ENCODE peak calls at places on chromosomes 16 and 17, in seven cellular contexts. T is fibroblast of villous mesenchyme, M is AG10803, N is IMR-90, Q is glutamatergic neuron, J is nephron progenitor cell, O is A549. Z is an unnamed sample.

GRCh38 chr16:23902223-23903000 is 66.6 kb downstream of the PRKCB start:
- DNase-seq in J (no peak), T (no peak), N (no peak), O (no peak), Q (no peak), M (no peak), Z (no peak)

GRCh38 chr17:79835470-79835899 is 3.8 kb downstream of the CBX4 start:
- DNase-seq in T (no peak), Q (peak), M (no peak), J (peak), O (no peak), N (no peak), Z (no peak)

GRCh38 chr17:58233547-58233946 is 4.8 kb upstream of the LPO start:
- DNase-seq in T (no peak), O (no peak), J (no peak), Q (no peak), M (no peak), N (no peak), Z (no peak)

GRCh38 chr16:30068750-30069574 is 3.4 kb downstream of the ALDOA start:
- DNase-seq in N (no peak), M (no peak), Q (peak), O (peak), T (peak), J (no peak), Z (no peak)

GRCh38 chr17:34683390-34683789 is 104.0 kb downstream of the TMEM132E start:
- DNase-seq in J (no peak), M (no peak), T (no peak), N (no peak), O (no peak), Q (no peak), Z (no peak)

GRCh38 chr16:16124438-16124837 is 98.9 kb downstream of the ABCC6 start:
- DNase-seq in T (no peak), Q (no peak), J (no peak), M (no peak), N (no peak), O (no peak), Z (no peak)

GRCh38 chr17:78923660-78924453 is 1.3 kb downstream of the TIMP2 start:
- DNase-seq in O (peak), Q (no peak), T (no peak), J (no peak), M (no peak), N (no peak), Z (no peak)

GRCh38 chr16:87463722-87464690 is 28.8 kb downstream of the ZCCHC14 start:
- DNase-seq in Q (no peak), T (no peak), N (peak), M (peak), J (no peak), O (no peak), Z (no peak)

GRCh38 chr17:76714822-76715461 is 4.2 kb upstream of the MXRA7 start:
- DNase-seq in Q (peak), O (peak), J (peak), T (peak), M (peak), N (peak), Z (no peak)

GRCh38 chr16:7185689-7186088 is 147.0 kb upstream of the RBFOX1 start:
- DNase-seq in N (no peak), Q (no peak), M (no peak), O (peak), T (no peak), J (no peak), Z (no peak)

GRCh38 chr17:47266782-47267181 is 13.2 kb downstream of the ITGB3 start:
- DNase-seq in T (peak), O (no peak), Q (no peak), J (no peak), N (peak), M (no peak), Z (no peak)

GRCh38 chr17:10429416-10430045 is 7.8 kb upstream of the MYH8 start:
- DNase-seq in N (peak), J (no peak), M (peak), T (peak), O (no peak), Q (no peak), Z (no peak)

GRCh38 chr16:66081967-66082366 is 284.5 kb upstream of the CDH5 start:
- DNase-seq in J (no peak), Q (no peak), T (no peak), O (peak), M (peak), N (peak), Z (no peak)

GRCh38 chr16:24138024-24138423 is 118.1 kb upstream of the CACNG3 start:
- DNase-seq in N (no peak), M (no peak), O (no peak), Q (no peak), J (no peak), T (no peak), Z (no peak)

GRCh38 chr17:81576621-81577277 is 24.6 kb upstream of the FAAP100 start:
- DNase-seq in O (peak), T (peak), N (peak), J (no peak), Q (no peak), M (peak), Z (no peak)

GRCh38 chr17:35046740-35047283 is 16.7 kb downstream of the RFFL start:
- DNase-seq in J (no peak), M (peak), Q (no peak), T (no peak), O (no peak), N (peak), Z (peak)

GRCh38 chr17:70313031-70313430 is 143.7 kb downstream of the KCNJ2 start:
- DNase-seq in Q (no peak), J (no peak), T (no peak), O (no peak), M (peak), N (peak), Z (no peak)

GRCh38 chr16:15583526-15583925 is 59.4 kb downstream of the MARF1 start:
- DNase-seq in T (no peak), J (no peak), M (no peak), O (no peak), N (no peak), Q (no peak), Z (no peak)

GRCh38 chr17:43383826-43384475 is 14.8 kb upstream of the ARL4D start:
- DNase-seq in Q (no peak), O (no peak), M (no peak), N (no peak), J (no peak), T (no peak), Z (no peak)

GRCh38 chr17:65455972-65456343 is 105.5 kb downstream of the AXIN2 start:
- DNase-seq in T (peak), Q (no peak), O (peak), J (peak), N (peak), M (peak), Z (no peak)
- TF ChIP-seq CTCF in T (peak), Q (no peak), O (peak), J (peak), N (peak), M (peak), Z (peak)

GRCh38 chr16:78396046-78396445 is 296.6 kb downstream of the WWOX start:
- DNase-seq in J (no peak), Q (no peak), N (no peak), O (peak), M (no peak), T (no peak), Z (no peak)
- TF ChIP-seq CTCF in J (peak), Q (peak), N (no peak), O (no peak), M (no peak), T (peak), Z (peak)

DNA sequence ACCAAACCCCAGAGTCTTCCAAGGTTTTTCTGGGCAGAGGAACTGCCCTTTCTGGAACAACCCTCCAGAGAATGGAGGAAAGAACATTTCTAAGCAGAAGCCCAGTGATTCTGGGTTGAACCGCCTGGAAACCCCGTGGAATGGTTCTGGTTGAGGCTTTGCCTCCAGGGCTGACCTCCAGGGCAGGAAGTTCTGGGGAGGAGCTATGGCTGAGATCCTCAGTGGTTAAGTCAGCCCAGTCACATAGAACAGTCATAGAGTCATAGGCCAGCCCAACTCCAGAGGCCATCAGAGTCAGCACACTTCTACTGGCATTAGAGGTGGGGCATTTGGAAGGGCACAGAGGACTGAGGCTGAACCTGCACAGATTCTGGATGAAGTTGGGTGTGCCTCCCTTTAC is 65.9 kb downstream of the SPACA3 start:
- DNase-seq in N (no peak), M (no peak), T (no peak), J (no peak), O (no peak), Q (no peak), Z (no peak)
- TF ChIP-seq CTCF in N (no peak), M (no peak), T (no peak), J (no peak), O (no peak), Q (no peak), Z (no peak)

GRCh38 chr16:55570159-55570558 is 3.7 kb downstream of the CAPNS2 start:
- DNase-seq in N (no peak), Q (no peak), T (no peak), O (no peak), M (no peak), J (no peak), Z (no peak)
- TF ChIP-seq CTCF in N (no peak), Q (no peak), T (no peak), O (no peak), M (no peak), J (no peak), Z (no peak)

DNA sequence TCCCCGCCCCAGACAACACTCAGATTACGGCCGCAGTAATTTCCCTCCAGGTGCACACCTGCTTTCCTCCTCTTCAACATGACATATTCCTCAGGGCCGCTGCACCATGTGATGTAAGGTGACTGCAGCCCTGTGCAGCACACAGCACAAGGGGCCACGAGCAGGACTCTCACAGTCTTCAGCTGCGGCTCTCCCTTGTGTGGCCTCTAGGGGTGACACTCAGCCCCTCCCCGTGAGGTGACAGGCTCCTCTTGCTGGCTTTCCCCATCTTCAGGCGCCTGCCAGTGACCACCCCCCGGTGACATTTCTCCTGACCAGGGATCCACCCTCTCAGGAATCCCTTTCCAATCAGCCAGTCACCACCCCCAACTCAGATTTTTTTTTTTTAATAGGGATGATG is 31.3 kb upstream of the ABCC3 start:
- DNase-seq in Q (no peak), N (no peak), M (no peak), J (no peak), O (peak), T (no peak), Z (no peak)
- TF ChIP-seq CTCF in Q (peak), N (no peak), M (peak), J (peak), O (no peak), T (no peak), Z (peak)

GRCh38 chr16:2969545-2970521 is 685 bp downstream of the PAQR4 start:
- DNase-seq in Q (peak), O (peak), J (peak), M (peak), T (peak), N (peak), Z (peak)

GRCh38 chr16:2968368-2968737 is 795 bp upstream of the PAQR4 start:
- DNase-seq in Q (peak), O (no peak), N (no peak), T (no peak), J (no peak), M (no peak), Z (peak)

GRCh38 chr16:2970563-2970962 is 1.4 kb downstream of the PAQR4 start:
- DNase-seq in J (no peak), Q (no peak), O (no peak), T (no peak), N (no peak), M (no peak), Z (no peak)

GRCh38 chr16:2967721-2968161 is 1.4 kb upstream of the PAQR4 start:
- DNase-seq in O (no peak), N (no peak), T (no peak), J (no peak), M (no peak), Q (peak), Z (no peak)

GRCh38 chr16:2968738-2969544 is at the start of gene PAQR4:
- DNase-seq in N (peak), M (peak), Q (peak), J (peak), T (peak), O (peak), Z (peak)
- TF ChIP-seq CTCF in N (no peak), M (no peak), Q (no peak), J (no peak), T (no peak), O (no peak), Z (no peak)

DNA sequence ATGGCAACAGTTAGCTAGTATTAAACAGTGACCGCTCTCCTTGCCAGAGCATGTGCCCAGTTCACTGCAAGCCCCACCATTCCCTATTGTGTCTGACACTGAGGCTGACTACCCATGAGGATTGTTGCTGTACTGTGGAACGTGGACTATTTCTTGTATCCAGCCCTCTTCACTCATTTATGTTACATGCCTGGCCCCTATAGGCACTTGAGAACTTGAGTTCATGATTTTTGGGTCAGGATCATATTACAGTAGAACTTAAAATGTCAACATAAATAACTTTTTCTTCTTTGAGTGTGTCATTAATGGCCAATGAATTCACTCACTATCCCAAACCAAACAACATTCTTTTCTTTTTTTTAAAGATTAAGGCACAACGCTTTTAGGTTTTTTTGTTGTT is 55.7 kb downstream of the LYRM1 start:
- DNase-seq in J (no peak), N (peak), Q (no peak), T (peak), M (peak), O (no peak), Z (no peak)
- TF ChIP-seq CTCF in J (no peak), N (no peak), Q (no peak), T (peak), M (no peak), O (no peak), Z (no peak)

GRCh38 chr17:48569676-48570324 is 8.3 kb downstream of the HOXB4 start:
- DNase-seq in O (no peak), Q (no peak), T (no peak), N (peak), J (no peak), M (no peak), Z (no peak)
- TF ChIP-seq CTCF in O (no peak), Q (no peak), T (no peak), N (peak), J (no peak), M (peak), Z (no peak)

GRCh38 chr16:83581994-83582747 is 225.6 kb upstream of the HSBP1 start:
- DNase-seq in M (no peak), J (no peak), T (no peak), N (no peak), Q (no peak), O (no peak), Z (no peak)

GRCh38 chr16:83581082-83581481 is 226.7 kb upstream of the HSBP1 start:
- DNase-seq in N (peak), T (no peak), Q (no peak), M (no peak), O (no peak), J (no peak), Z (no peak)

GRCh38 chr16:83588070-83588469 is 219.7 kb upstream of the HSBP1 start:
- DNase-seq in N (no peak), T (no peak), M (no peak), J (no peak), O (no peak), Q (no peak), Z (no peak)

GRCh38 chr16:83589576-83589975 is 218.2 kb upstream of the HSBP1 start:
- DNase-seq in Q (no peak), O (no peak), J (no peak), N (no peak), M (no peak), T (no peak), Z (no peak)

DNA sequence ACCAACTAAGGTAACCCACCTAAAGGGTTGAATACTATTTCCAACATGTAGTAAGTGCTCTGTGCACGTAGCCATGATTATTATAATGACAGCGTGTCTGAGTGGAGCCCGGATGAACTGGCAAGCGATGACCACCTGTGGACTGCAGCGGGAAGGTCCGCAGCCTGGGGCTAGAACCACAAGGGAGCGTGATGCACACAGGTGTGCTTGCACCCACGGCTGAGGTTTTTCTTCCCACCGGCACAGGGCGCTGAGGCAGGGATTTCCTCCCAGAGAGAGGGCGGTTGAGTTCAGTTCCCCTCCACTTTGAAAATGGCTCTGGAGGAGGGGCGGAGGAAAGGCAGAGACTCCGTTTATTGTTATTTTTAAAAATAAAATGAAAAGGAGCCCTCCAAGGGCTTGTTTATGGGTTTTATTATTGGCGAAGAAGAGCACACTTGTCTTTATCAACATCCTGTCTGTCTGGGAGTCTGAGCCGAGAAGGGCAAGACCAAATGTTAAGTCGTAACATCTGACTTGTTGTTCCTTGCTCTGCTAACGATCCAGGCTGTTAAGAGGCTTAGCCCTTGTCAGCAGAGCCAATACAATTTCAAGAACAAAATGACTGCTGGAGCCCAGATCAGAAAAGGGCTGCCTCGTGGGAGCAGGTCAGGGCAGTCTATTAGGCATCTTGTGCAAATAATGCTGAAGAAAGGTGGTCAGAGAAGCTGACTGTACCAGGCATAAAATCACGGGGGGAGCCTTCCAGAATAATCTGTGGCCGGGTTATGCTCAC is 221.6 kb upstream of the HSBP1 start:
- DNase-seq in T (peak), M (no peak), Q (no peak), J (no peak), N (no peak), O (no peak), Z (peak)
- TF ChIP-seq CTCF in T (no peak), M (no peak), Q (no peak), J (no peak), N (no peak), O (no peak), Z (no peak)

GRCh38 chr17:75517277-75517865 is 1.0 kb downstream of the TSEN54 start:
- DNase-seq in J (no peak), O (no peak), M (no peak), N (no peak), Q (no peak), T (no peak), Z (no peak)
- TF ChIP-seq CTCF in J (no peak), O (no peak), M (no peak), N (no peak), Q (no peak), T (no peak), Z (no peak)